ENCODE peak calls at places on chromosomes 11 and 22, in nine cellular contexts. M is breast epithelium; K is bronchial epithelial cell; D is AG04450; J is CD8-positive, alpha-beta T cell; Q is SK-N-SH; E is uterus; O is right atrium auricular region; C is Caco-2. W is an unnamed sample.

GRCh38 chr11:61754534-61755482 is 2.4 kb downstream of the MYRF start:
- DNase-seq in O (no peak), K (no peak), C (peak), M (no peak), Q (no peak), D (no peak), E (peak), J (no peak), W (no peak)

GRCh38 chr22:20647586-20648305 is 126.2 kb upstream of the SERPIND1 start:
- DNase-seq in D (no peak), C (no peak), Q (no peak), E (no peak), J (no peak), O (peak), M (no peak), K (no peak), W (no peak)

GRCh38 chr11:80285076-80285790 is 844.4 kb upstream of the TENM4 start:
- DNase-seq in M (no peak), D (peak), K (peak), E (no peak), Q (no peak), O (no peak), C (no peak), J (no peak), W (no peak)

GRCh38 chr22:20258584-20259335 is 9.4 kb downstream of the RTN4R start:
- DNase-seq in E (no peak), C (no peak), K (no peak), D (no peak), O (no peak), M (no peak), J (no peak), Q (peak), W (no peak)

GRCh38 chr11:59416613-59417012 is 9.6 kb downstream of the OR5A2 start:
- DNase-seq in K (no peak), E (no peak), Q (no peak), C (no peak), O (no peak), J (no peak), D (no peak), M (no peak), W (no peak)

GRCh38 chr11:118136341-118136740 is 16.3 kb downstream of the SCN4B start:
- DNase-seq in O (no peak), K (no peak), M (no peak), D (no peak), E (no peak), Q (no peak), C (no peak), J (no peak), W (no peak)

GRCh38 chr11:67303989-67304411 is 670 bp downstream of the SSH3 start:
- DNase-seq in K (no peak), M (peak), O (no peak), C (peak), Q (peak), J (peak), D (no peak), E (peak), W (no peak)

GRCh38 chr11:116536416-116536815 is 236.4 kb downstream of the BUD13 start:
- DNase-seq in Q (no peak), K (no peak), J (no peak), O (no peak), E (no peak), C (no peak), M (no peak), D (no peak), W (no peak)

GRCh38 chr11:74123008-74123448 is 47.8 kb downstream of the C2CD3 start:
- DNase-seq in D (no peak), J (no peak), E (no peak), Q (peak), K (no peak), C (peak), M (no peak), O (no peak), W (no peak)

GRCh38 chr11:33500865-33501479 is 199.7 kb downstream of the C11orf91 start:
- DNase-seq in O (no peak), J (no peak), M (no peak), C (peak), D (no peak), E (no peak), Q (no peak), K (peak), W (no peak)

GRCh38 chr22:48921411-48921903 is 906.2 kb downstream of the BRD1 start:
- DNase-seq in K (no peak), D (no peak), M (no peak), E (no peak), C (no peak), O (peak), Q (no peak), J (no peak), W (no peak)

GRCh38 chr11:39374963-39375698 is 2084.3 kb downstream of the LRRC4C start:
- DNase-seq in E (no peak), K (peak), Q (peak), J (no peak), O (no peak), D (no peak), M (no peak), C (peak), W (no peak)

GRCh38 chr11:12169822-12170221 is 59.4 kb downstream of the MICAL2 start:
- DNase-seq in K (no peak), E (no peak), O (no peak), J (no peak), M (no peak), D (no peak), Q (no peak), C (no peak), W (no peak)

GRCh38 chr22:42065408-42066132 is 5.0 kb downstream of the NAGA start:
- DNase-seq in J (no peak), K (no peak), C (no peak), M (no peak), E (no peak), D (no peak), O (peak), Q (no peak), W (no peak)

GRCh38 chr11:68584991-68585524 is 99.3 kb upstream of the GAL start:
- DNase-seq in K (no peak), D (no peak), E (no peak), O (no peak), C (no peak), J (no peak), M (no peak), Q (no peak), W (no peak)

GRCh38 chr22:29195964-29196666 is 9.6 kb upstream of the EMID1 start:
- DNase-seq in C (no peak), Q (peak), J (no peak), K (no peak), D (no peak), M (no peak), E (no peak), O (no peak), W (no peak)

GRCh38 chr11:102399189-102399588 is 52.2 kb downstream of the BIRC2 start:
- DNase-seq in C (no peak), Q (no peak), E (no peak), K (no peak), D (no peak), J (no peak), M (no peak), O (no peak), W (no peak)

GRCh38 chr11:131770801-131771200 is 400.4 kb downstream of the NTM start:
- DNase-seq in O (no peak), E (no peak), M (no peak), Q (no peak), C (no peak), D (no peak), K (no peak), J (no peak), W (no peak)

GRCh38 chr11:118791961-118792578 is 1.1 kb upstream of the DDX6 start:
- DNase-seq in K (no peak), Q (peak), C (no peak), M (peak), D (no peak), E (peak), O (no peak), J (peak), W (peak)

GRCh38 chr11:118913411-118914125 is 12.2 kb downstream of the BCL9L start:
- DNase-seq in Q (no peak), E (peak), K (no peak), D (no peak), M (no peak), J (peak), C (no peak), O (no peak), W (no peak)

GRCh38 chr11:95877288-95877687 is 46.6 kb downstream of the MTMR2 start:
- DNase-seq in E (no peak), J (no peak), D (peak), O (no peak), C (no peak), Q (no peak), M (no peak), K (peak), W (no peak)

GRCh38 chr22:44289429-44290171 is 23.2 kb downstream of the SHISAL1 start:
- DNase-seq in J (no peak), M (no peak), D (peak), C (no peak), E (peak), K (no peak), O (no peak), Q (peak), W (no peak)

GRCh38 chr11:128690746-128691091 is 3.2 kb upstream of the FLI1 start:
- DNase-seq in Q (no peak), O (no peak), E (no peak), D (no peak), C (no peak), M (no peak), K (peak), J (no peak), W (no peak)

GRCh38 chr22:40684728-40685127 is 5.4 kb downstream of the MCHR1 start:
- DNase-seq in D (no peak), M (no peak), Q (no peak), O (no peak), K (no peak), C (no peak), J (peak), E (no peak), W (no peak)

GRCh38 chr11:118366287-118366686 is 6.9 kb downstream of the UBE4A start:
- DNase-seq in E (no peak), O (no peak), Q (no peak), K (peak), C (no peak), M (no peak), J (no peak), D (no peak), W (peak)

GRCh38 chr11:119942583-119943338 is 195.2 kb downstream of the TRIM29 start:
- DNase-seq in Q (no peak), K (no peak), M (no peak), O (no peak), E (no peak), J (no peak), D (no peak), C (no peak), W (no peak)

DNA sequence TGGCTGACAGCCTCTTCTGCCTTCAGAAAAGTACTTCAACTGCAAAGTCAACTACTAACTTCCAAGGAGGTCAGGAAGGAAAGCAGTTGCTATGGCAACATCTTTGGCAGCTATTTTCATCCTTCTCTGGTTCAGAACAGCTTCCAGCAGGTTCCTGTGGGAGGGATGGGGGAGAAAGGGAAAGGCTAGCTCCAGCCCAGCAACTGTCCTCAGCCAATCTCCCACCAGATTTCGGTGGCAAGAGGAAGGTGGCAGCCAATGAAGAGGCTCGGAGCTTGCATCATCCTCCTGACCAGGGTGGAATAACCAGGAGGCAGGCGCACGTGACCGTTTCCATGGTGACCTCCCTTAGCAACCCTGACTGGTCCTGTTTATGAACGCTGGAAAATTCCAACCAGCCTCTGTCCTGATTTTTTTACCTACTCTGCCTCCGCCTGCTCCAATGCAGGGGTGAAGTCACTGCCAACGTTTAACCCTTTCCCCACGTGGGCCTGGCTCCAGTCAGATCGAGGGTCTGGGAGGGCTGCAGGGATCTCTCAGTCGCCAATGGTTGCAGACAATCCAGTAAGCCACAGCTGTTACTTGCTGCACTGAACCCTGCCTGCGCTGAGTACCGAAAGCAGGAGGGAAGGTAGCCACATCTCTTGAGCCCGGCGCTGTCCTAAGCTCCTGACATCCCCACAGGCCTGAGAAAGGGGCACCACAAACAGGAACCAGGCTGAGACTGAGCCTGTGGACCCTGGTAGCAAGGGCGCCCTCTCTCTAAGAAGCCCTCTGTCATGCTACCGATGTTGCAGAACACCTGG is 11.2 kb upstream of the MALAT1 start:
- DNase-seq in O (peak), D (peak), E (peak), C (peak), J (no peak), M (peak), K (peak), Q (peak), W (peak)
- H3K4me3 ChIP-seq in O (peak), D (peak), E (peak), C (peak), J (no peak), M (peak), K (no peak), Q (peak), W (no peak)

GRCh38 chr11:14643697-14644395 is at the start of gene PDE3B:
- DNase-seq in Q (peak), C (peak), K (peak), O (peak), D (no peak), J (peak), M (peak), E (peak), W (peak)

GRCh38 chr11:14641801-14642200 is 1.8 kb upstream of the PDE3B start:
- DNase-seq in O (no peak), C (no peak), Q (no peak), J (no peak), M (no peak), K (no peak), D (no peak), E (no peak), W (peak)

GRCh38 chr11:14642453-14642852 is 1.2 kb upstream of the PDE3B start:
- DNase-seq in D (no peak), O (no peak), C (no peak), J (no peak), Q (no peak), K (no peak), M (no peak), E (no peak), W (no peak)

GRCh38 chr11:14644396-14645246 is 1.0 kb downstream of the PDE3B start:
- DNase-seq in J (peak), D (no peak), M (no peak), O (no peak), K (peak), E (no peak), Q (peak), C (peak), W (peak)

GRCh38 chr11:14642873-14643696 is 519 bp upstream of the PDE3B start:
- DNase-seq in Q (no peak), O (no peak), K (no peak), J (peak), C (peak), E (no peak), M (no peak), D (no peak), W (no peak)
- H3K4me3 ChIP-seq in Q (peak), O (peak), K (peak), J (peak), C (peak), E (peak), M (peak), D (peak), W (peak)

DNA sequence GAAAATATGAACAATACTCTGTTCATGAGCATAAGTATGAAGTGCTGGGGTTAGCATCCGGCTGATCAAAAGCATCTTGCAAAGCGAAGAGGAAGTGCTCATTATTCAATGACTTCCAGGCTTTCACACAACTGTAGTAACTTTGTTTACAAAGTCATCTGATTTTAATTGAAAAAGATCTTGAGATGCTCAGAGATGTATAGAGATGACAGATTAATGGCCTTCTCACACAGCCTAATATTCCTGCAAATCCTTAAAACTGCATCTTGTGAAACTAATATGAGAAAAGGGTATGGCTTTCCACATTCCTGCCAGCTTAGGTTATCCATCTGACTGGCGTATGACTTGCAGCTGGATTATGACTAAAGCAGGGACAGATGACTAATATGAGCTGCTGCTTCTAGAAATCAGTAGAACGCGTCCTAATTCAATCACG is 125.4 kb downstream of the CASP12 start:
- DNase-seq in K (peak), E (no peak), Q (peak), O (no peak), D (peak), C (no peak), M (no peak), J (no peak), W (no peak)
- H3K4me3 ChIP-seq in K (no peak), E (no peak), Q (no peak), O (no peak), D (no peak), C (no peak), M (no peak), J (no peak), W (no peak)

GRCh38 chr11:46895821-46896220 is 22.5 kb downstream of the LRP4 start:
- DNase-seq in Q (no peak), K (no peak), C (no peak), J (no peak), E (no peak), D (no peak), O (no peak), M (peak), W (peak)
- H3K4me3 ChIP-seq in Q (no peak), K (no peak), C (no peak), J (no peak), E (no peak), D (no peak), O (no peak), M (no peak), W (no peak)

DNA sequence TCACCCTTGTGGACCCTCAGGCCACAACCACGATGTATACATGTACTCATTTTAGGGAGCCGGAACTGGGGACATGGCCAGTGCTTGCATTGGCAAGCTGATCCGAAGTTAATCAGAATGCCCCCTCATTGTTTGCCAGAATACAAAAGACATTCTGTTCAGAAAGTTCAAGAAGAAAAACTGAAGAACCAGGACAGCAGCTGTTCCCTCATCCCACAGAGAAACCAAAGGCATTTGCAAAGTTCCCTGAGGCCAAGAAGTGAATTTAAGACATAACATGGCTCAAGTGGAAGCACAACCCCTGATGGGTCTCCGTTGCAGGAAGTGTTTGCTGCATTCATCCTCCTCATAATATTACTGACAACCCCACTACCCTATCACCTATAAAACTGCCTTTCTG is 101.8 kb upstream of the AKIP1 start:
- DNase-seq in J (no peak), K (no peak), Q (no peak), E (no peak), D (no peak), C (no peak), O (no peak), M (no peak), W (no peak)
- H3K4me3 ChIP-seq in J (no peak), K (peak), Q (peak), E (peak), D (peak), C (no peak), O (peak), M (peak), W (peak)

GRCh38 chr22:27315833-27316232 is 485.7 kb downstream of the MN1 start:
- DNase-seq in Q (no peak), D (no peak), E (no peak), O (no peak), J (no peak), M (no peak), K (no peak), C (no peak), W (no peak)

GRCh38 chr22:27317961-27318360 is 483.6 kb downstream of the MN1 start:
- DNase-seq in K (no peak), C (no peak), Q (no peak), E (no peak), O (no peak), J (no peak), D (no peak), M (no peak), W (no peak)

GRCh38 chr22:27314276-27314807 is 487.2 kb downstream of the MN1 start:
- DNase-seq in C (peak), Q (no peak), O (no peak), K (no peak), D (no peak), E (no peak), J (no peak), M (no peak), W (no peak)

GRCh38 chr22:27317156-27317555 is 484.4 kb downstream of the MN1 start:
- DNase-seq in M (no peak), O (no peak), C (no peak), E (no peak), J (no peak), D (no peak), Q (no peak), K (no peak), W (no peak)

DNA sequence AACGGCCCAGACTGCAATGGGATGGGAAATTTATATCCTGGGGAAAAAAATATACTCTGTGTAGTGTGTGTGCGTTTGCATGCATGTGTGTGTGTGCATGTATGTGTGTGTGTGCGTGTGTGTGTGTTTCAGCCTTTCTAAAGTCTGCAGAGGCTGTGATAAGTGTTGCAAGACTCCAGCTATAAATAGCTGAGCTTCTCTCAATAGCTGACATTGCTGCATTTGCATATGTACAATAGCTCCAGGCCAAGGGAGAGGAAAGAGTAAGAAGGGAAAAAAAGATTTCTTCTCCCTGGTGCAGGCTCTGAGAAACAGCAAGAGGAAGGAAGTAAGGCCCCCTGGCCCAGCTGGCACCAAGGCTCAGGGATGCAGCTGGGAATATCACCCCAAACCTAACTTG is 483.0 kb downstream of the MN1 start:
- DNase-seq in M (no peak), E (peak), D (no peak), K (peak), C (peak), J (no peak), O (no peak), Q (no peak), W (no peak)
- H3K4me3 ChIP-seq in M (no peak), E (no peak), D (no peak), K (no peak), C (no peak), J (no peak), O (no peak), Q (no peak), W (no peak)

DNA sequence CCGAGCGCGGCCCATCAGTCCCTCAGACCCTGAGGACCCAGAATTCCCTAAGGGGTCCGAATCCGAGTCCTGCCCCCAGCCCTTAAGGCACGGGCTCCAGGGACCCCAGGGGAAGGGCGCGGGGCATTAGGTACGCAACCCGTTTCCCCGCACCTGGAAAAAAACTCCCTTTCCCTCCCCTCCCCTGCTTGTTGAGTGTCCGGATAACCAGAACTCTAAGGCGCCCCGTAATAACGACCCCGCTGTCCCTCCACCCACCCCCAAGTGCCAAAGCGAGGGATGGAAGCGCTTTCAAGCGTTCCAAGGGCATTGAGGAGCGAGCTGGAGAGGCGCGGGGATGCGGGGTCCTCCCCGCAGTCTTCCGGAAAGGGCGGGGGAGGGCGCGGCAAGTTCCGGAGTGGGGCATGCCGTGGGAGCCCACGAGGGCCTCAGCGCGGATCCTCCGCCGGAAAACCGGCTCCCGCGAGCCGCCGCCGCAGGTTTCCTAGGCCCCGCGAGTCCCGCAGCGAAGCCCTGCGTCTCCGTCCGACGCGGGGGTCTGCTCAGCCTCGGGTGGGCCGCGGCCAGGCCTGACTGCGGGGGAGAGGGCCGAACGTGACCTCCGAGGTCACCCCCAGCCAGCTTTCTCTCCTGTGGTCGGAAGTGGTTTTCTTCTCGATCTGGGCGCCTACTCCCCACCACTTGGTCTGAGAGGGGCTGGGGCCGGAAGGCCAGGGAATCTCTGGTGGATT is 3.9 kb upstream of the CCND1 start:
- DNase-seq in E (no peak), O (no peak), K (no peak), C (no peak), D (no peak), J (no peak), M (peak), Q (no peak), W (no peak)
- H3K4me3 ChIP-seq in E (peak), O (peak), K (peak), C (peak), D (peak), J (no peak), M (peak), Q (no peak), W (peak)

W was measured in prostate gland.